ENCODE peak calls at places on chromosomes 1 and 21, in five cellular contexts. O is HCT116, H is sigmoid colon, B is astrocyte of the cerebellum, L is fibroblast of mammary gland. C is an unnamed sample.

GRCh38 chr1:12469493-12469892 is 148.5 kb downstream of the DHRS3 start:
- DNase-seq in O (no peak), H (no peak), B (no peak), L (no peak), C (no peak)

GRCh38 chr1:117289316-117289715 is 77.9 kb upstream of the MAN1A2 start:
- DNase-seq in O (no peak), H (no peak), B (no peak), L (no peak), C (no peak)

GRCh38 chr1:64823691-64824476 is 79.0 kb downstream of the RAVER2 start:
- DNase-seq in O (peak; percentile 46), H (no peak), B (peak; percentile 90), L (peak; percentile 83), C (peak; percentile 46)

GRCh38 chr1:40036574-40036973 is 4.0 kb upstream of the CAP1 start:
- DNase-seq in O (no peak), H (peak; percentile 91), B (peak; percentile 73), L (peak; percentile 84), C (no peak)

GRCh38 chr1:92486251-92487077 is at the start of gene GFI1:
- DNase-seq in O (no peak), H (no peak), B (no peak), L (no peak), C (no peak)

GRCh38 chr1:13764933-13765332 is 64.9 kb downstream of the PRDM2 start:
- DNase-seq in O (no peak), H (no peak), B (no peak), L (no peak), C (no peak)

GRCh38 chr21:46153259-46154154 is 1.9 kb downstream of the FTCD start:
- DNase-seq in O (no peak), H (peak; percentile 71), B (no peak), L (no peak), C (no peak)

GRCh38 chr1:119647734-119648619 is at the start of gene ZNF697:
- DNase-seq in O (peak; percentile 89), H (peak; percentile 99), B (peak; percentile 88), L (peak; percentile 97), C (peak; percentile 88)

GRCh38 chr21:39650801-39651200 is 38.1 kb downstream of the B3GALT5 start:
- DNase-seq in O (no peak), H (no peak), B (no peak), L (no peak), C (no peak)

GRCh38 chr21:24895885-24896734 is 711.2 kb downstream of the MRPL39 start:
- DNase-seq in O (no peak), H (no peak), B (peak; percentile 43), L (peak; percentile 7), C (no peak)

GRCh38 chr1:7456683-7457082 is 314.4 kb upstream of the VAMP3 start:
- DNase-seq in O (no peak), H (no peak), B (no peak), L (no peak), C (no peak)

GRCh38 chr1:86461482-86461881 is 7.2 kb upstream of the CLCA1 start:
- DNase-seq in O (no peak), H (no peak), B (no peak), L (no peak), C (no peak)

GRCh38 chr1:6922096-6922931 is 137.1 kb downstream of the CAMTA1 start:
- DNase-seq in O (no peak), H (peak; percentile 91), B (peak; percentile 89), L (peak; percentile 82), C (peak; percentile 77)

GRCh38 chr1:87120779-87121178 is 206.3 kb downstream of the HS2ST1 start:
- DNase-seq in O (no peak), H (no peak), B (no peak), L (no peak), C (no peak)

GRCh38 chr1:21706151-21706835 is 37.1 kb upstream of the RAP1GAP start:
- DNase-seq in O (no peak), H (no peak), B (no peak), L (peak; percentile 52), C (no peak)

GRCh38 chr1:2132222-2133038 is 62.1 kb downstream of the FAAP20 start:
- DNase-seq in O (no peak), H (peak; percentile 87), B (no peak), L (peak; percentile 86), C (no peak)

GRCh38 chr1:239421810-239422209 is 35.4 kb downstream of the CHRM3 start:
- DNase-seq in O (no peak), H (no peak), B (no peak), L (no peak), C (no peak)

GRCh38 chr1:8889925-8890785 is 11.7 kb upstream of the ENO1 start:
- DNase-seq in O (peak; percentile 81), H (peak; percentile 97), B (peak; percentile 59), L (peak; percentile 93), C (peak; percentile 79)

GRCh38 chr1:156717411-156717810 is 10.9 kb upstream of the METTL25B start:
- DNase-seq in O (no peak), H (no peak), B (no peak), L (no peak), C (no peak)

GRCh38 chr1:80218112-80218511 is 1211.6 kb upstream of the ADGRL4 start:
- DNase-seq in O (peak; percentile 54), H (no peak), B (peak; percentile 39), L (peak; percentile 72), C (peak; percentile 5)

GRCh38 chr21:31203371-31204054 is 140.5 kb downstream of the TIAM1 start:
- DNase-seq in O (peak; percentile 18), H (no peak), B (no peak), L (peak; percentile 74), C (no peak)

GRCh38 chr1:15189692-15190321 is 36.3 kb downstream of the TMEM51 start:
- DNase-seq in O (no peak), H (no peak), B (no peak), L (no peak), C (no peak)

GRCh38 chr1:198936371-198937083 is 297.7 kb downstream of the PTPRC start:
- DNase-seq in O (no peak), H (no peak), B (no peak), L (peak; percentile 45), C (no peak)

GRCh38 chr1:39269791-39270342 is 65.4 kb downstream of the MACF1 start:
- DNase-seq in O (no peak), H (peak; percentile 85), B (no peak), L (peak; percentile 87), C (no peak)

GRCh38 chr1:14486401-14487110 is 111.9 kb upstream of the KAZN start:
- DNase-seq in O (no peak), H (no peak), B (peak; percentile 96), L (peak; percentile 95), C (peak; percentile 39)

GRCh38 chr21:38668067-38668466 is 137.7 kb upstream of the ETS2 start:
- DNase-seq in O (no peak), H (no peak), B (no peak), L (no peak), C (no peak)

GRCh38 chr1:224057461-224058199 is 56.3 kb upstream of the FBXO28 start:
- DNase-seq in O (no peak), H (no peak), B (no peak), L (no peak), C (no peak)

GRCh38 chr21:23374155-23374554 is 2233.1 kb downstream of the MRPL39 start:
- DNase-seq in O (no peak), H (no peak), B (no peak), L (no peak), C (no peak)

GRCh38 chr1:176444286-176444685 is 18.7 kb upstream of the PAPPA2 start:
- DNase-seq in O (no peak), H (no peak), B (no peak), L (no peak), C (no peak)

GRCh38 chr1:75264112-75264511 is 129.9 kb downstream of the LHX8 start:
- DNase-seq in O (no peak), H (no peak), B (no peak), L (no peak), C (no peak)

GRCh38 chr1:75265792-75266191 is 131.6 kb downstream of the LHX8 start:
- DNase-seq in O (peak; percentile 46), H (no peak), B (peak; percentile 28), L (peak; percentile 19), C (peak; percentile 17)
- TF ChIP-seq CTCF in O (peak; percentile 56), H (no peak), B (peak; percentile 61), L (peak; percentile 59), C (peak; percentile 74)

GRCh38 chr1:195327361-195327760 is 1280.9 kb downstream of the KCNT2 start:
- DNase-seq in O (no peak), H (no peak), B (no peak), L (no peak), C (no peak)
- H3K4me3 ChIP-seq in O (no peak overlapping the region), H (no peak overlapping the region), B (no peak overlapping the region), L (no peak overlapping the region), C (no peak overlapping the region)

GRCh38 chr1:165888552-165888920 is 61.1 kb downstream of the UCK2 start:
- DNase-seq in O (no peak), H (no peak), B (no peak), L (no peak), C (no peak)

GRCh38 chr1:165886988-165887387 is 59.6 kb downstream of the UCK2 start:
- DNase-seq in O (no peak), H (no peak), B (no peak), L (no peak), C (no peak)

GRCh38 chr1:165886193-165886592 is 58.8 kb downstream of the UCK2 start:
- DNase-seq in O (no peak), H (no peak), B (no peak), L (no peak), C (no peak)

GRCh38 chr1:165890684-165891083 is 63.3 kb downstream of the UCK2 start:
- DNase-seq in O (no peak), H (no peak), B (no peak), L (peak; percentile 28), C (no peak)

DNA sequence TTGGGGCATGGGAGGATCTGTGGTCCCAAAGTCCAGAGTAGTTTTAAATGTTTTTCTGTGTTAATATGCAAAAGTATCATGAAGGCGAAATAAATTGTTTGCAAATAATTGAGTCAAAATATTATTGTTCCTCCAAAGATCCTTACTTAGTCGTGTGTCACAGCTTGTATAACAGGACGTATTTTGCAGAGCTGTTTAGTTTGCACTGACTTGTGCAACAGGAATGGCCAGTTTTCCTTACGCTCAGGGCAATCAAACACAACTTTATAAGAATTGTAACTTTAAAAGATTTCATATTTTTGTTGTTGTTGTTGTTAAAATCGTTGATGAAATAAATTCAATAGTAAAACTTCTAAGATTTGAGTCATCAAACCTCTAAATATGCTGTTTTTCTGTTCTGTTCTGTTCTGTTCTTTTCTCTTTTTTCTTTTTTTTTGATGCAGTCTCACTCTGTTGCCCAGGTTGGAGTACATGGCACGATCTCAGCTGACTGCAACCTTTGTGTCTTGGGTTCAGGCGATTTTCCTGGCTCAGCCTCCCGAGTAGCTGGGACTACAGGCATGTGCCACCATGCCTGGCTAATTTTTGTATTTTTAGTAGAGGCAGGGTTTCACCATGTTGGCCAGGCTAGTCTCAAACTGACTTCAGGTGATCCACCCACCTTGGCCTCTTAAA is 60.6 kb downstream of the UCK2 start:
- DNase-seq in O (no peak), H (no peak), B (no peak), L (no peak), C (no peak)
- TF ChIP-seq CTCF in O (no peak), H (no peak), B (no peak), L (no peak), C (no peak)

GRCh38 chr1:229064320-229064908 is 206.5 kb upstream of the RAB4A start:
- DNase-seq in O (peak; percentile 60), H (no peak), B (no peak), L (no peak), C (no peak)

GRCh38 chr1:229060140-229060539 is 210.8 kb upstream of the RAB4A start:
- DNase-seq in O (no peak), H (no peak), B (no peak), L (no peak), C (no peak)

GRCh38 chr1:229059671-229060079 is 211.2 kb upstream of the RAB4A start:
- DNase-seq in O (no peak), H (no peak), B (peak; percentile 19), L (peak; percentile 81), C (no peak)

GRCh38 chr1:229063154-229063553 is 207.8 kb upstream of the RAB4A start:
- DNase-seq in O (no peak), H (no peak), B (no peak), L (no peak), C (no peak)

GRCh38 chr1:229062135-229062534 is 208.8 kb upstream of the RAB4A start:
- DNase-seq in O (no peak), H (peak; percentile 76), B (no peak), L (no peak), C (no peak)
- H3K4me3 ChIP-seq in O (no peak overlapping the region), H (no peak overlapping the region), B (no peak overlapping the region), L (no peak overlapping the region), C (no peak overlapping the region)

C was measured in retinal pigment epithelial cell.